ENCODE peak calls at places on chromosomes 16 and 17, in four cellular contexts. One of them, this sample, is unnamed.

GRCh38 chr17:1829189-1829578 is 518 bp downstream of the SMYD4 start:
- DNase-seq in iris pigment epithelial cell: peak
- DNase-seq in germinal center: no peak
- DNase-seq in T-helper 2 cell: no peak
- DNase-seq in this sample: peak

GRCh38 chr17:27265333-27265732 is 28.6 kb upstream of the WSB1 start:
- DNase-seq in iris pigment epithelial cell: no peak
- DNase-seq in germinal center: no peak
- DNase-seq in T-helper 2 cell: no peak
- DNase-seq in this sample: peak

GRCh38 chr17:63550816-63551639 is 751 bp downstream of the DCAF7 start:
- DNase-seq in iris pigment epithelial cell: peak
- DNase-seq in germinal center: peak
- DNase-seq in T-helper 2 cell: no peak
- DNase-seq in this sample: peak

GRCh38 chr16:397135-397661 is at the start of gene NME4:
- DNase-seq in iris pigment epithelial cell: no peak
- DNase-seq in germinal center: no peak
- DNase-seq in T-helper 2 cell: no peak
- DNase-seq in this sample: peak

GRCh38 chr16:2687531-2688308 is 5.4 kb downstream of the KCTD5 start:
- DNase-seq in iris pigment epithelial cell: no peak
- DNase-seq in germinal center: no peak
- DNase-seq in T-helper 2 cell: no peak
- DNase-seq in this sample: no peak

GRCh38 chr16:66656547-66656946 is 40.0 kb downstream of the CMTM4 start:
- DNase-seq in iris pigment epithelial cell: peak
- DNase-seq in germinal center: no peak
- DNase-seq in T-helper 2 cell: no peak
- DNase-seq in this sample: no peak

GRCh38 chr17:43079578-43080302 is 45.4 kb downstream of the BRCA1 start:
- DNase-seq in iris pigment epithelial cell: no peak
- DNase-seq in germinal center: no peak
- DNase-seq in T-helper 2 cell: no peak
- DNase-seq in this sample: no peak

GRCh38 chr17:694239-694638 is 20.4 kb downstream of the VPS53 start:
- DNase-seq in iris pigment epithelial cell: peak
- DNase-seq in germinal center: no peak
- DNase-seq in T-helper 2 cell: no peak
- DNase-seq in this sample: peak

GRCh38 chr16:88686062-88686438 is 257 bp downstream of the SNAI3 start:
- DNase-seq in iris pigment epithelial cell: no peak
- DNase-seq in germinal center: no peak
- DNase-seq in T-helper 2 cell: no peak
- DNase-seq in this sample: peak

GRCh38 chr16:65098916-65099315 is 22.9 kb downstream of the CDH11 start:
- DNase-seq in iris pigment epithelial cell: no peak
- DNase-seq in germinal center: no peak
- DNase-seq in T-helper 2 cell: no peak
- DNase-seq in this sample: no peak

This sample was measured in epithelial cell of esophagus.